ENCODE peak calls at places on chromosome 22, in five cellular contexts. Z is astrocyte of the cerebellum; D is breast epithelium; W is CD8-positive, alpha-beta T cell; H is transverse colon. N is an unnamed sample.

GRCh38 chr22:32542332-32543019 is 67.9 kb downstream of the FBXO7 start:
- DNase-seq in H (peak), Z (no peak), W (no peak), D (no peak), N (no peak)

GRCh38 chr22:29330753-29331152 is 15.3 kb upstream of the RASL10A start:
- DNase-seq in Z (no peak), W (peak), D (no peak), H (no peak), N (peak)

GRCh38 chr22:27749597-27750225 is 51.8 kb downstream of the MN1 start:
- DNase-seq in D (no peak), H (no peak), Z (no peak), W (no peak), N (no peak)

GRCh38 chr22:47335460-47335859 is 573.0 kb downstream of the TBC1D22A start:
- DNase-seq in H (no peak), D (no peak), W (no peak), Z (no peak), N (no peak)

GRCh38 chr22:46079861-46080821 is 70.2 kb upstream of the PPARA start:
- DNase-seq in D (peak), W (no peak), Z (no peak), H (peak), N (no peak)

GRCh38 chr22:17870408-17870807 is 96.1 kb upstream of the BID start:
- DNase-seq in D (no peak), H (peak), Z (no peak), W (no peak), N (no peak)

GRCh38 chr22:18968011-18968749 is 32.1 kb upstream of the PRODH start:
- DNase-seq in Z (no peak), W (no peak), H (no peak), D (no peak), N (no peak)

GRCh38 chr22:20531404-20532181 is 24.2 kb downstream of the MED15 start:
- DNase-seq in Z (no peak), H (peak), W (no peak), D (no peak), N (peak)

GRCh38 chr22:24976442-24977218 is 24.1 kb downstream of the KIAA1671 start:
- DNase-seq in Z (no peak), W (no peak), D (no peak), H (no peak), N (no peak)

GRCh38 chr22:49713003-49713402 is 114.7 kb downstream of the BRD1 start:
- DNase-seq in Z (no peak), W (no peak), D (no peak), H (no peak), N (no peak)

GRCh38 chr22:46433318-46433717 is 97.8 kb downstream of the TRMU start:
- DNase-seq in Z (no peak), W (no peak), H (no peak), D (no peak), N (no peak)

GRCh38 chr22:41818011-41818410 is 14.9 kb upstream of the SREBF2 start:
- DNase-seq in D (no peak), H (no peak), W (no peak), Z (no peak), N (no peak)

GRCh38 chr22:18987765-18988164 is 51.7 kb upstream of the PRODH start:
- DNase-seq in Z (no peak), W (no peak), H (no peak), D (peak), N (no peak)

GRCh38 chr22:19061471-19062138 is 60.6 kb downstream of the DGCR2 start:
- DNase-seq in Z (no peak), W (no peak), D (no peak), H (no peak), N (no peak)

DNA sequence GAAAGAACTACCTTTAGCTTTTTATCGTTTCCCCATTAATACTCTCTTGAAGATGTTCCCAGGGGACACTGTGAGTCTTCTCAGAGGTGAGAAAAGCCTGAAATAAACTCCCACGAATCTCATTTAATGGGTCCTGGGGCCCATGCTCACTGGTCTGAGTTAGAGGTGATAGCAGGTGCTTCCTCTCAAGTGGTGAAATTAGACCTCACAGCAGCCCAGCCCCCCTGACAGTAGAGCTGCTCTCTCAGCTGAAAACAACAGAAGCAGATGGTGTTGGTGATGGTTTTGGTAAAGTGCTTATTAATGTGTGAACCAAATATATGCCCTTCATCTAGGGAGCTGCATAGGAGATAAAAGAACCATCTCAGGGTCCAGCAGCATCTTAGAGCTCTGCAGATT is 76.8 kb upstream of the VPREB1 start:
- DNase-seq in D (no peak), Z (no peak), W (no peak), H (peak), N (no peak)
- H3K4me3 ChIP-seq in D (no peak), Z (no peak), W (peak), H (no peak), N (no peak)

GRCh38 chr22:34804588-34804987 is 261.4 kb upstream of the ISX start:
- DNase-seq in D (no peak), H (no peak), Z (no peak), W (no peak), N (no peak)
- TF ChIP-seq CTCF in D (no peak), H (no peak), Z (no peak), W (no peak), N (no peak)

DNA sequence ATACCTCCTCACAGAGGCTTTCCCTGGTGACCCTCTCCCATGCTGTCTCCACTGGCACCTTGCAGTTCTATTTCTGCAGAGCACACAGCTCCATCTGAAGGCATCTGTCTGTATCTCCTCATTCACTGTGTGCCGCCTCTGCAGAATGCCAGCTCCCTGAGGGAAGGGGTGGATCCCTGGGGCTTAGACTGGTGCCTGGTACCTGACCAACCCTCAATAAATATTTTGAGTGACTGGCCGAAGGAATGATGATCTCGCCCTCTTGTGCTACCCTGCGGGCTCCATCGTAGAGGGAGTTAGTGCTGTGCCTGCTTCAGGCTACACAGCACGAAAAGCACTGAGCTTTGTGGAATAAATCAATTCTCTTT is 1.6 kb downstream of the CBX7 start:
- DNase-seq in W (no peak), H (no peak), Z (no peak), D (no peak), N (no peak)
- H3K4me3 ChIP-seq in W (no peak), H (peak), Z (no peak), D (peak), N (no peak)

GRCh38 chr22:22769434-22770279 is 118.0 kb upstream of the IGLL5 start:
- DNase-seq in W (no peak), H (no peak), D (no peak), Z (no peak), N (no peak)

GRCh38 chr22:22768885-22769284 is 118.7 kb upstream of the IGLL5 start:
- DNase-seq in W (no peak), D (no peak), Z (no peak), H (no peak), N (no peak)

GRCh38 chr22:22770881-22771280 is 116.7 kb upstream of the IGLL5 start:
- DNase-seq in D (no peak), W (no peak), H (no peak), Z (no peak), N (no peak)

GRCh38 chr22:22770280-22770871 is 117.2 kb upstream of the IGLL5 start:
- DNase-seq in H (peak), D (no peak), Z (no peak), W (peak), N (no peak)

DNA sequence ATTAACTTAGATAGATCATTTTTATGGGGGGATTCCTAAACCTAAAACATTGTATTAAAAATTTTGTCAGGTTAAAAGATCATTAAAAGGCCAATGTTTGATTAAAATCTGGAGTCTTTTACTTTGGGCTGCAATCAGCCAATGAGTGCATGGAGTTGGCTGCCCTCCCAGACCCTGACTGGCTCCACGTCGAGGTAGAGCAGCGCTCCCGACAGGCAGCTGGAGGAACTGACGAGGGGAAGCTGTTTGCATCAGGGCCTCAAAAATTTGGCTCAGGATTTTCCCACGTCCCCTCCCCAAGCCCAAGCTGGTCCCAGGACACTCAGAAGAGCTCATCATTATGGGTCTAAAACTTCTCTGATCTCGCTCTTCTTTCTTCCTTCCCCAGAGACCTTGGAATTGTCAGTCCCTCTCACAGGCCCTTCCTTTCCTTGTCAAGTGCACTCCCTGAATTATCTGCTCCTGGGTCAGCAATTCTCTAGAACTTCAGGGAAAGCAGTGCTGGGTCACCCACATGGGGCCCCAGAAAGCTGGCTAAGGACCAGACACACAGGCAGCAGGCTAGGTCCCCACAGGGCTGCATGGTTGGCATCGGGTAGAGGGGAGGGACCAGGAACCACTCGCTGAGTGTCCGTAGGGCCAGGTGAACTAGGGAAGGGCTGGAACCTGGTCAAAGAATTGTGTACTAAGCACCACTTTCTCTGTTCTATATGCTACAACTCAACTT is 119.6 kb upstream of the IGLL5 start:
- DNase-seq in Z (no peak), H (no peak), W (no peak), D (no peak), N (no peak)
- TF ChIP-seq CTCF in Z (no peak), H (no peak), W (no peak), D (no peak), N (peak)

GRCh38 chr22:23638611-23639010 is 6.5 kb upstream of the DRICH1 start:
- DNase-seq in H (no peak), W (no peak), Z (no peak), D (no peak), N (no peak)
- H3K4me3 ChIP-seq in H (no peak), W (no peak), Z (no peak), D (no peak), N (no peak)

GRCh38 chr22:44567846-44568493 is 69.9 kb upstream of the RTL6 start:
- DNase-seq in H (peak), W (peak), Z (peak), D (peak), N (peak)
- TF ChIP-seq CTCF in H (peak), W (peak), Z (peak), D (no peak), N (peak)

GRCh38 chr22:44328762-44329161 is 16.0 kb upstream of the SHISAL1 start:
- DNase-seq in Z (no peak), W (no peak), H (no peak), D (no peak), N (no peak)

GRCh38 chr22:44331881-44332714 is 19.3 kb upstream of the SHISAL1 start:
- DNase-seq in Z (no peak), D (no peak), H (no peak), W (no peak), N (no peak)

GRCh38 chr22:44329179-44329796 is 16.5 kb upstream of the SHISAL1 start:
- DNase-seq in D (no peak), Z (no peak), W (no peak), H (peak), N (no peak)

GRCh38 chr22:44330727-44331660 is 18.2 kb upstream of the SHISAL1 start:
- DNase-seq in W (no peak), D (no peak), Z (no peak), H (no peak), N (no peak)

DNA sequence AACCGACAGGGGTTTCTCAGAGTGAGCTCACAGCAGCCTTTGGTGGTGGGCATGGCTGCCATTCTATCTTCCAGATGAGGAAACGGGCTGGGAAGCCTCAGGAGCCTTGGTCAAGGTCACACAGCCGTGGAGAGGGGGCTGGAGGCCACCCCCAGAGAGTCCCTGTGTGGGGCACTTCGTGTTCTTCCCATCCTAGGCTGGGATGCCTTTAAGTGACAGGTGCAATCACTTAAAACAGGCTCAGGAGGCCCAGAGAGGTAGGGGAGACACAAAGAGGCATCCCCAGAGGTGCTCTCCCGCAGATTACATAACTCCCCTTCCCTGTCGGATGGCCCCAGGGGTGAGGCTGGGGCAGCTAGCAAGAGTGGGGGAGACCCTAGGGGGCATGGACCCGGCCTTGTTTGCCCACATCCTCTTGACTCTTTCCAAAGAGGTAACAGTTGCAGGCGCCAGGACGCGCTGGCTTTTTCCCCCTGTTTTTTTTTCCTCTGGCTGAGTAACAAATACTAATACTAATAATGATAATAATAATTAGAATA is 17.5 kb upstream of the SHISAL1 start:
- DNase-seq in D (no peak), W (no peak), H (no peak), Z (no peak), N (no peak)
- H3K4me3 ChIP-seq in D (no peak), W (no peak), H (no peak), Z (peak), N (no peak)

GRCh38 chr22:42820075-42820763 is 36.9 kb downstream of the ARFGAP3 start:
- DNase-seq in Z (peak), H (no peak), W (no peak), D (peak), N (no peak)
- TF ChIP-seq CTCF in Z (peak), H (no peak), W (no peak), D (no peak), N (no peak)

N was measured in HFF-Myc.